ENCODE peak calls at places on chromosome 13, in six cellular contexts. Z is K562, G is GM12892, J is HepG2, R is H1, T is GM12878. K is an unnamed sample.

GRCh38 chr13:50208826-50209335 is 193.6 kb downstream of the KCNRG start:
- DNase-seq in Z (peak), G (no peak), J (peak), R (peak), T (no peak), K (no peak)

GRCh38 chr13:98746968-98747367 is 5.5 kb downstream of the SLC15A1 start:
- DNase-seq in Z (no peak), G (no peak), J (peak), R (no peak), T (no peak), K (no peak)

GRCh38 chr13:48515732-48516131 is 17.1 kb downstream of the RCBTB2 start:
- DNase-seq in Z (no peak), G (no peak), J (no peak), R (no peak), T (no peak), K (no peak)

GRCh38 chr13:30319703-30320102 is 12.4 kb upstream of the KATNAL1 start:
- DNase-seq in Z (no peak), G (no peak), J (no peak), R (no peak), T (no peak), K (no peak)

GRCh38 chr13:44174769-44175425 is 198.7 kb upstream of the SERP2 start:
- DNase-seq in Z (peak), G (no peak), J (no peak), R (no peak), T (no peak), K (no peak)

GRCh38 chr13:48902421-48902820 is 73.3 kb upstream of the FNDC3A start:
- DNase-seq in Z (no peak), G (no peak), J (no peak), R (no peak), T (no peak), K (no peak)

GRCh38 chr13:72963762-72964161 is 95.0 kb upstream of the KLF5 start:
- DNase-seq in Z (no peak), G (no peak), J (no peak), R (no peak), T (no peak), K (no peak)

GRCh38 chr13:98664047-98664446 is 87.1 kb upstream of the STK24 start:
- DNase-seq in Z (no peak), G (no peak), J (no peak), R (no peak), T (no peak), K (no peak)

GRCh38 chr13:113860051-113860471 is 3.8 kb downstream of the GAS6 start:
- DNase-seq in Z (no peak), G (no peak), J (peak), R (peak), T (no peak), K (no peak)

GRCh38 chr13:79353698-79354097 is 52.4 kb downstream of the RBM26 start:
- DNase-seq in Z (no peak), G (no peak), J (no peak), R (no peak), T (no peak), K (no peak)
- TF ChIP-seq TAF1 in Z (no peak), G (no peak), J (no peak), R (no peak), T (no peak), K (no peak)

GRCh38 chr13:101917833-101918755 is 465.6 kb downstream of the ITGBL1 start:
- DNase-seq in Z (no peak), G (no peak), J (no peak), R (no peak), T (no peak), K (no peak)
- TF ChIP-seq POLR2A in Z (no peak), G (no peak), J (no peak), R (no peak), T (no peak), K (no peak)

GRCh38 chr13:22111961-22112360 is 441.1 kb downstream of the FGF9 start:
- DNase-seq in Z (no peak), G (no peak), J (no peak), R (no peak), T (no peak), K (no peak)
- TF ChIP-seq TAF1 in Z (no peak), G (no peak), J (no peak), R (no peak), T (no peak), K (no peak)

DNA sequence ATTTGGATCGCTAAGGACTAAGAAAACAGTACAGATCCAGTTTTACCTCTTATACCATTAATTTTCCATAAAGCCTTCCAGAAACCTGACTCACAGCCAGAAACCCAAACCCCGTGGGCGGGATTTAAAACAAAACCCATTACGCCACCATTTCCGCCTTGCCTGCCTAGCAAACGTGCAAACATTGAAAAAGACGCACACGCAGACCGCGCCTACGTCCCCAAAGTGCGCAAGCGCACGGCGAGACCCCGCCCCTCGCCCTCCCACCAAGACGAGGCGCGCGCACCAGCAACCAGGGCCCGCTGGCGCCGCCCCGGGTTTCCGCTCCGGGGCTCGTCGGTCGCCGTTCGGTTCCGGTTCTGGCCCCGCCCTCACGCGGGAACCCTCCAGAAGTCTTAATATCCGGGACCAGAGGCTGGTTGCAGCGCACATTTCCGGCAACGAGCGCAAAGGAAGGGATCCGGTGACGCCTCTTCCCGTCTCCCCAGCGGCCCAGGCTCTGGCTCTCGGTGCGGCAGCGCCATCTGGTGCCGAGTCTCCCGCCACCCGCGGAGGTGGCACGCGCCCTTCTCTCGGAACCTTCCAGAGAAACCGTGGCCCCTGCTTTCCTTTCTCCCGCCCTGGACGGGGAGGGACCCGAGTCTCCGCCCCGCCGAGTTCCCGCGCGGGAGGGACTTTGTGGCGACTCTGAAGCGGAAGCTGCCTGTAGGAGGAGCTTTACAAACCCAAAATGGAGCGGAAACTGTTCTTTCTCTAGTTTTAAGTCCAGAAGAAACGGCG is 256.9 kb upstream of the STARD13 start:
- DNase-seq in Z (peak), G (peak), J (peak), R (peak), T (peak), K (peak)
- TF ChIP-seq POLR2A in Z (peak), G (peak), J (peak), R (peak), T (peak), K (peak)

GRCh38 chr13:27919299-27919933 is 384 bp upstream of the PDX1 start:
- DNase-seq in Z (peak), G (no peak), J (peak), R (no peak), T (no peak), K (no peak)
- TF ChIP-seq TAF1 in Z (no peak), G (no peak), J (no peak), R (no peak), T (no peak), K (no peak)

DNA sequence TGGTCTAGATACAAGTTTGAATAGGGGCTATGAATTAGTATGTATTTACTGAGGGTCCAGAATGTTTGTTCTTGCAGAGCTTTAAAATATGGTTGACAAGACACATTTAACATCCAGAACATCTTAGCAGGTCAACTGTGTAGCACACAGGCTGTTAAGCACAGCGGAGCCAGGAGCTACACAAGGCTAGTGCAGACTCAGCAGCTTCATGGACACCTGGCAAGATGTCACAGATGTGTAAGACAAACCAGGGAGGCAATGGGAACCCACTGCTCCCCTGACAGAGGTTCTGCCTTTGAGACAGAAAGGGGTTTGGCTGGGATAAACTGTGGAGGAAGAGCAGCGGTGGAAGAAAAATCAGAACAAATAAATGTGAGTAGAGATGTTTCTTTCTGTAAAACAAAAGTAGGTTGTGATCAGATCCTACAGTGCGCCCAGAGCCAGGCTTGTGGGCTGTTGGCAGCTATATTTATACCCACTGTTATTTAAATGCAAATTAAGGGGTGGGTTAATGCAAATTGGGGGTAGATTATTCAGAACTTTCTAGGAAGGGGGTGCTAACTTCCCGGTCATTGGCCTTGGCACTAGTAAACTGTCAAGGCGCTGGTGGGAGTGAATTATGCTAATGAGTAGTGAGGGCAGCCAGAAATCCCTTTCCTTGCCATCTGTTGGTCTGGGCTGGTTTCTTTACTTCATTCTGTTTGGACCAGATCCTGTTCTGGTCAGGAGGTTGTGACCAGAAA is 33.0 kb downstream of the MIPEP start:
- DNase-seq in Z (no peak), G (no peak), J (no peak), R (no peak), T (no peak), K (no peak)
- TF ChIP-seq POLR2A in Z (no peak), G (no peak), J (no peak), R (no peak), T (no peak), K (no peak)

K was measured in GM12891.